ENCODE peak calls at places on chromosome 2, in seven cellular contexts. One of them, this sample, is unnamed.
A peak's percentile ranks its signal among the peaks of the same experiment; 100 is the strongest.

GRCh38 chr2:208725280-208725679 is 318.7 kb downstream of the PTH2R start:
- DNase-seq in NCI-H1048: no peak
- DNase-seq in IMR-90: no peak
- DNase-seq in AG09319: no peak
- DNase-seq in AG09309: no peak
- DNase-seq in NAMALWA: no peak
- DNase-seq in CD4-positive, alpha-beta memory T cell: no peak
- DNase-seq in this sample: no peak

GRCh38 chr2:29782087-29782486 is 139.3 kb downstream of the ALK start:
- DNase-seq in AG09319: no peak
- DNase-seq in CD4-positive, alpha-beta memory T cell: no peak
- DNase-seq in NAMALWA: no peak
- DNase-seq in IMR-90: no peak
- DNase-seq in NCI-H1048: no peak
- DNase-seq in AG09309: no peak
- DNase-seq in this sample: no peak

GRCh38 chr2:42975358-42975717 is 183.0 kb upstream of the HAAO start:
- DNase-seq in NCI-H1048: no peak
- DNase-seq in IMR-90: no peak
- DNase-seq in AG09309: no peak
- DNase-seq in NAMALWA: no peak
- DNase-seq in AG09319: no peak
- DNase-seq in CD4-positive, alpha-beta memory T cell: no peak
- DNase-seq in this sample: no peak

GRCh38 chr2:165536861-165537499 is 67.5 kb downstream of the CSRNP3 start:
- DNase-seq in CD4-positive, alpha-beta memory T cell: no peak
- DNase-seq in NAMALWA: no peak
- DNase-seq in AG09309: no peak
- DNase-seq in IMR-90: no peak
- DNase-seq in AG09319: no peak
- DNase-seq in NCI-H1048: no peak
- DNase-seq in this sample: no peak

GRCh38 chr2:105032476-105032875 is 5.4 kb upstream of the MRPS9 start:
- DNase-seq in NCI-H1048: no peak
- DNase-seq in AG09319: no peak
- DNase-seq in CD4-positive, alpha-beta memory T cell: no peak
- DNase-seq in AG09309: no peak
- DNase-seq in IMR-90: no peak
- DNase-seq in NAMALWA: no peak
- DNase-seq in this sample: no peak

GRCh38 chr2:49616800-49617199 is 462.5 kb upstream of the FSHR start:
- DNase-seq in AG09309: no peak
- DNase-seq in NAMALWA: peak; percentile 55
- DNase-seq in NCI-H1048: no peak
- DNase-seq in IMR-90: no peak
- DNase-seq in CD4-positive, alpha-beta memory T cell: no peak
- DNase-seq in AG09319: no peak
- DNase-seq in this sample: peak; percentile 49

GRCh38 chr2:65075605-65076344 is 19.6 kb downstream of the CEP68 start:
- DNase-seq in CD4-positive, alpha-beta memory T cell: no peak
- DNase-seq in NAMALWA: no peak
- DNase-seq in IMR-90: no peak
- DNase-seq in AG09309: no peak
- DNase-seq in NCI-H1048: no peak
- DNase-seq in AG09319: no peak
- DNase-seq in this sample: no peak

GRCh38 chr2:13109516-13109915 is 392.8 kb downstream of the TRIB2 start:
- DNase-seq in CD4-positive, alpha-beta memory T cell: no peak
- DNase-seq in NAMALWA: no peak
- DNase-seq in AG09319: no peak
- DNase-seq in AG09309: no peak
- DNase-seq in IMR-90: no peak
- DNase-seq in NCI-H1048: no peak
- DNase-seq in this sample: no peak

GRCh38 chr2:234488913-234489451 is 7.9 kb downstream of the ARL4C start:
- DNase-seq in CD4-positive, alpha-beta memory T cell: peak; percentile 88
- DNase-seq in NCI-H1048: no peak
- DNase-seq in NAMALWA: no peak
- DNase-seq in AG09309: no peak
- DNase-seq in AG09319: no peak
- DNase-seq in IMR-90: no peak
- DNase-seq in this sample: no peak

GRCh38 chr2:111896576-111896975 is 1.8 kb upstream of the MERTK start:
- DNase-seq in NCI-H1048: no peak
- DNase-seq in AG09309: no peak
- DNase-seq in AG09319: no peak
- DNase-seq in CD4-positive, alpha-beta memory T cell: no peak
- DNase-seq in NAMALWA: no peak
- DNase-seq in IMR-90: no peak
- DNase-seq in this sample: no peak

This sample was measured in H4.